ENCODE peak calls at places on chromosomes 3 and 15, in five cellular contexts. T is cardiac septum; A is activated T-helper 1 cell treated with anti-CD3 and anti-CD28 coated beads, Interleukin-2, amount 50 U/mL, for 16 hours; V is H7; H is HTR-8/SVneo. E is an unnamed sample.
A peak's percentile ranks its signal among the peaks of the same experiment; 100 is the strongest.

GRCh38 chr3:188706176-188706575 is 465.6 kb upstream of the TPRG1 start:
- DNase-seq in V (no peak), A (no peak), H (peak; percentile 15), T (no peak), E (no peak)

GRCh38 chr3:29611252-29611651 is 330.4 kb downstream of the RBMS3 start:
- DNase-seq in H (no peak), T (no peak), V (no peak), A (no peak), E (no peak)

GRCh38 chr15:30906366-30906765 is 2.7 kb downstream of the FAN1 start:
- DNase-seq in H (no peak), V (no peak), T (no peak), A (no peak), E (no peak)

GRCh38 chr15:52013151-52013791 is 5.7 kb upstream of the MAPK6 start:
- DNase-seq in H (peak; percentile 53), A (no peak), V (no peak), T (no peak), E (no peak)

GRCh38 chr3:71226565-71227281 is 356.8 kb downstream of the FOXP1 start:
- DNase-seq in H (no peak), T (peak; percentile 86), V (no peak), A (peak; percentile 81), E (no peak)

GRCh38 chr15:25775317-25775912 is 87.7 kb downstream of the ATP10A start:
- DNase-seq in A (no peak), V (peak; percentile 73), T (no peak), H (no peak), E (no peak)

GRCh38 chr15:73716417-73716816 is 32.2 kb downstream of the CD276 start:
- DNase-seq in A (no peak), H (no peak), V (no peak), T (peak; percentile 84), E (no peak)

GRCh38 chr15:73575636-73576247 is 57.4 kb downstream of the NPTN start:
- DNase-seq in V (no peak), H (no peak), T (peak; percentile 79), A (no peak), E (no peak)

GRCh38 chr3:41434781-41435180 is 235.5 kb downstream of the CTNNB1 start:
- DNase-seq in V (no peak), T (no peak), A (no peak), H (no peak), E (no peak)

GRCh38 chr3:108134555-108134880 is 43.7 kb upstream of the CD47 start:
- DNase-seq in V (no peak), T (no peak), H (no peak), A (no peak), E (no peak)

GRCh38 chr3:149016669-149017541 is 25.6 kb downstream of the GYG1 start:
- DNase-seq in T (no peak), A (no peak), H (peak; percentile 63), V (no peak), E (no peak)

GRCh38 chr3:102223139-102223538 is 211.7 kb upstream of the ZPLD1 start:
- DNase-seq in V (no peak), A (no peak), H (no peak), T (no peak), E (no peak)

GRCh38 chr3:157103280-157103679 is 56.7 kb downstream of the CCNL1 start:
- DNase-seq in V (no peak), H (no peak), T (no peak), A (no peak), E (no peak)

GRCh38 chr3:73669268-73669667 is 44.5 kb upstream of the PDZRN3 start:
- DNase-seq in T (no peak), V (no peak), A (no peak), H (no peak), E (no peak)

GRCh38 chr15:84750583-84751092 is 2.2 kb downstream of the ZNF592 start:
- DNase-seq in H (no peak), V (no peak), T (no peak), A (no peak), E (no peak)

GRCh38 chr15:52227456-52227855 is 36.3 kb upstream of the GNB5 start:
- DNase-seq in A (peak; percentile 28), T (no peak), H (peak; percentile 79), V (peak; percentile 76), E (no peak)

GRCh38 chr15:74997161-74997942 is 2.0 kb downstream of the SCAMP5 start:
- DNase-seq in T (no peak), A (no peak), V (no peak), H (no peak), E (no peak)

E was measured in coronary artery.